ENCODE peak calls at places on chromosomes 11 and 22, in eight cellular contexts. One of them, this sample, is unnamed.
A peak's percentile ranks its signal among the peaks of the same experiment; 100 is the strongest.

GRCh38 chr11:27058456-27058855 is 17.8 kb downstream of the BBOX1 start:
- DNase-seq in HepG2: no peak
- DNase-seq in HCT116: no peak
- DNase-seq in GM12878: no peak
- DNase-seq in H1: no peak
- DNase-seq in SK-N-SH: no peak
- DNase-seq in endothelial cell of umbilical vein: no peak
- DNase-seq in K562: no peak
- DNase-seq in this sample: no peak

GRCh38 chr11:122893131-122893530 is 10.6 kb downstream of the JHY start:
- DNase-seq in HepG2: no peak
- DNase-seq in H1: no peak
- DNase-seq in GM12878: no peak
- DNase-seq in K562: no peak
- DNase-seq in endothelial cell of umbilical vein: no peak
- DNase-seq in SK-N-SH: no peak
- DNase-seq in HCT116: no peak
- DNase-seq in this sample: no peak

GRCh38 chr22:46797355-46797754 is 34.9 kb downstream of the TBC1D22A start:
- DNase-seq in HCT116: no peak
- DNase-seq in GM12878: no peak
- DNase-seq in K562: no peak
- DNase-seq in HepG2: peak; percentile 12
- DNase-seq in H1: no peak
- DNase-seq in SK-N-SH: no peak
- DNase-seq in endothelial cell of umbilical vein: no peak
- DNase-seq in this sample: no peak

GRCh38 chr22:20146777-20147176 is 4.1 kb downstream of the CCDC188 start:
- DNase-seq in endothelial cell of umbilical vein: no peak
- DNase-seq in GM12878: no peak
- DNase-seq in K562: no peak
- DNase-seq in SK-N-SH: no peak
- DNase-seq in HCT116: no peak
- DNase-seq in HepG2: no peak
- DNase-seq in H1: no peak
- DNase-seq in this sample: no peak

GRCh38 chr11:27204527-27204926 is 158.5 kb downstream of the CCDC34 start:
- DNase-seq in SK-N-SH: no peak
- DNase-seq in H1: no peak
- DNase-seq in K562: no peak
- DNase-seq in HCT116: peak; percentile 15
- DNase-seq in GM12878: no peak
- DNase-seq in HepG2: peak; percentile 27
- DNase-seq in endothelial cell of umbilical vein: peak; percentile 45
- DNase-seq in this sample: no peak

GRCh38 chr11:35180311-35181233 is 41.6 kb downstream of the CD44 start:
- DNase-seq in HCT116: no peak
- DNase-seq in GM12878: no peak
- DNase-seq in SK-N-SH: no peak
- DNase-seq in endothelial cell of umbilical vein: no peak
- DNase-seq in HepG2: no peak
- DNase-seq in K562: no peak
- DNase-seq in H1: no peak
- DNase-seq in this sample: no peak

GRCh38 chr11:45872513-45873356 is 12.7 kb upstream of the MAPK8IP1 start:
- DNase-seq in SK-N-SH: peak; percentile 88
- DNase-seq in HCT116: peak; percentile 41
- DNase-seq in HepG2: peak; percentile 29
- DNase-seq in H1: peak; percentile 73
- DNase-seq in endothelial cell of umbilical vein: peak; percentile 57
- DNase-seq in GM12878: no peak
- DNase-seq in K562: peak; percentile 76
- DNase-seq in this sample: no peak

GRCh38 chr11:15594607-15595006 is 479.9 kb downstream of the INSC start:
- DNase-seq in GM12878: no peak
- DNase-seq in K562: no peak
- DNase-seq in H1: no peak
- DNase-seq in HepG2: no peak
- DNase-seq in endothelial cell of umbilical vein: no peak
- DNase-seq in SK-N-SH: no peak
- DNase-seq in HCT116: no peak
- DNase-seq in this sample: no peak

GRCh38 chr11:93481279-93481678 is 61.9 kb downstream of the SMCO4 start:
- DNase-seq in H1: no peak
- DNase-seq in K562: no peak
- DNase-seq in endothelial cell of umbilical vein: no peak
- DNase-seq in HCT116: no peak
- DNase-seq in SK-N-SH: no peak
- DNase-seq in HepG2: no peak
- DNase-seq in GM12878: no peak
- DNase-seq in this sample: no peak

GRCh38 chr22:29129644-29130201 is 56.9 kb downstream of the KREMEN1 start:
- DNase-seq in HepG2: no peak
- DNase-seq in HCT116: no peak
- DNase-seq in H1: no peak
- DNase-seq in SK-N-SH: no peak
- DNase-seq in endothelial cell of umbilical vein: no peak
- DNase-seq in K562: no peak
- DNase-seq in GM12878: no peak
- DNase-seq in this sample: no peak

GRCh38 chr11:77066229-77067023 is at the start of gene CAPN5:
- DNase-seq in GM12878: no peak
- DNase-seq in endothelial cell of umbilical vein: peak; percentile 95
- DNase-seq in K562: peak; percentile 98
- DNase-seq in HepG2: peak; percentile 79
- DNase-seq in HCT116: peak; percentile 65
- DNase-seq in H1: peak; percentile 84
- DNase-seq in SK-N-SH: peak; percentile 99
- DNase-seq in this sample: no peak

GRCh38 chr11:122863704-122864326 is 18.7 kb upstream of the JHY start:
- DNase-seq in H1: no peak
- DNase-seq in GM12878: no peak
- DNase-seq in endothelial cell of umbilical vein: peak; percentile 56
- DNase-seq in HepG2: no peak
- DNase-seq in SK-N-SH: peak; percentile 60
- DNase-seq in K562: peak; percentile 42
- DNase-seq in HCT116: peak; percentile 37
- DNase-seq in this sample: peak; percentile 50

GRCh38 chr22:25714070-25714469 is 27.9 kb upstream of the MYO18B start:
- DNase-seq in K562: no peak
- DNase-seq in SK-N-SH: no peak
- DNase-seq in endothelial cell of umbilical vein: no peak
- DNase-seq in H1: no peak
- DNase-seq in GM12878: no peak
- DNase-seq in HepG2: no peak
- DNase-seq in HCT116: no peak
- DNase-seq in this sample: no peak

GRCh38 chr11:65920035-65920802 is 993 bp downstream of the DRAP1 start:
- DNase-seq in H1: no peak
- DNase-seq in SK-N-SH: no peak
- DNase-seq in HCT116: no peak
- DNase-seq in K562: no peak
- DNase-seq in endothelial cell of umbilical vein: no peak
- DNase-seq in GM12878: no peak
- DNase-seq in HepG2: no peak
- DNase-seq in this sample: no peak

GRCh38 chr11:6554828-6555706 is 48.3 kb downstream of the RRP8 start:
- DNase-seq in K562: peak; percentile 91
- DNase-seq in H1: no peak
- DNase-seq in HepG2: no peak
- DNase-seq in endothelial cell of umbilical vein: no peak
- DNase-seq in GM12878: no peak
- DNase-seq in HCT116: no peak
- DNase-seq in SK-N-SH: no peak
- DNase-seq in this sample: no peak

GRCh38 chr11:63445720-63446119 is 45.2 kb downstream of the PLAAT5 start:
- DNase-seq in K562: no peak
- DNase-seq in HepG2: no peak
- DNase-seq in H1: no peak
- DNase-seq in endothelial cell of umbilical vein: no peak
- DNase-seq in SK-N-SH: no peak
- DNase-seq in GM12878: no peak
- DNase-seq in HCT116: no peak
- DNase-seq in this sample: no peak

GRCh38 chr22:38284042-38284402 is 11.2 kb upstream of the TMEM184B start:
- DNase-seq in endothelial cell of umbilical vein: no peak
- DNase-seq in K562: no peak
- DNase-seq in SK-N-SH: no peak
- DNase-seq in HepG2: peak; percentile 65
- DNase-seq in HCT116: no peak
- DNase-seq in H1: no peak
- DNase-seq in GM12878: no peak
- DNase-seq in this sample: no peak

GRCh38 chr11:101442936-101443521 is 140.8 kb downstream of the TRPC6 start:
- DNase-seq in SK-N-SH: no peak
- DNase-seq in HepG2: no peak
- DNase-seq in K562: no peak
- DNase-seq in GM12878: no peak
- DNase-seq in HCT116: no peak
- DNase-seq in H1: no peak
- DNase-seq in endothelial cell of umbilical vein: no peak
- DNase-seq in this sample: no peak

GRCh38 chr11:15073361-15074205 is at the start of gene CALCB:
- DNase-seq in HCT116: no peak
- DNase-seq in endothelial cell of umbilical vein: no peak
- DNase-seq in H1: no peak
- DNase-seq in HepG2: no peak
- DNase-seq in SK-N-SH: peak; percentile 83
- DNase-seq in GM12878: no peak
- DNase-seq in K562: no peak
- DNase-seq in this sample: no peak

DNA sequence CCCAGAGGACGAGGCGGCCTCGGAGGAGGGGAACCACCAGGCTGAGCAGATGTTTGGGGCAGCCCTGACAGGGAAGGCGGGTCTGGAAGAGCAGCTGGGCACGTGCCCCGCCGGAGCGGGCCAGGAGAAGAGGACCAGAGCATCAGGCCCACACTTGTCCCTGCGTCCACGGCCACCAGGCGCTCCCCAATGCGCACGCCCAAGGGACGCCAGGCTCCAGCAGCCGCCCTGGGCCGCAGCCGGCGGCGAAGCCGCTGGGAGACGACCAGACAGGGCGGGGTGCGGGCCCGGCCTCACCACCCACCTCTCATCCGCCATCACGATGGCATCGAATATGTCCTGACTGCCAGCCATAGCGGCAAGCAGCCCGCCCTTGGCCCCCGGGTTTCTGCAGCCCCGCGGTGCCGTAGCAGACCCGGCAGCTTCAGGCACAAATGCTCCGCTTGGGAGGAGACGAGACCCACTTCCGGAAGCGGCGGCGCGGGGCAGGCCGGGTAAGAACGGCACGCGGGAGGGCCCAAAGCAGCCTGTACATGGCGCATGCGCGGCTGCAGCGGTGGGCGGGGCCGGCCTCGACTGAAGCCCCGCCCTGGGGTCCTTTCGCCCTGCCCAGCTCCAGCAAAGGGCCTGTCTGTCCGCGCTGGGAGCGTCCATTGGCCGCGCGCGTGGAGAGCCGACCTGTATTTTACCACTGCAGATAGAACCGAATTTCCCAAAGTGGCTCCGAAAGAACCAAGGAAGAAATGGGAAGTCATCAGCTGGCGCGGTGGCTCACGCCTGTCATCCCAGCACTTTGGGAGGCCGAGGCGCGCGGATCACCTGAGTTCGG is at the start of gene LTO1:
- DNase-seq in H1: peak; percentile 85
- DNase-seq in K562: peak; percentile 99
- DNase-seq in SK-N-SH: peak; percentile 99
- DNase-seq in HepG2: peak; percentile 88
- DNase-seq in HCT116: peak; percentile 87
- DNase-seq in endothelial cell of umbilical vein: peak; percentile 97
- DNase-seq in GM12878: peak; percentile 57
- DNase-seq in this sample: no peak
- TF ChIP-seq POLR2AphosphoS5 in H1: peak; percentile 69
- TF ChIP-seq POLR2AphosphoS5 in K562: peak; percentile 77
- TF ChIP-seq POLR2AphosphoS5 in SK-N-SH: peak; percentile 71
- TF ChIP-seq POLR2AphosphoS5 in HepG2: peak; percentile 91
- TF ChIP-seq POLR2AphosphoS5 in HCT116: peak; percentile 91
- TF ChIP-seq POLR2AphosphoS5 in endothelial cell of umbilical vein: peak; percentile 88
- TF ChIP-seq POLR2AphosphoS5 in GM12878: peak; percentile 92
- TF ChIP-seq POLR2AphosphoS5 in this sample: peak; percentile 91

GRCh38 chr22:40273319-40273718 is 73.0 kb upstream of the ADSL start:
- DNase-seq in HCT116: no peak
- DNase-seq in H1: no peak
- DNase-seq in K562: no peak
- DNase-seq in endothelial cell of umbilical vein: peak; percentile 35
- DNase-seq in HepG2: no peak
- DNase-seq in GM12878: no peak
- DNase-seq in SK-N-SH: no peak
- DNase-seq in this sample: no peak
- H3K36me3 ChIP-seq in HCT116: peaks cover 14% of the 10 kb centered on the region
- H3K36me3 ChIP-seq in H1: peaks cover 53% of the 10 kb centered on the region
- H3K36me3 ChIP-seq in K562: peaks cover 42% of the 10 kb centered on the region
- H3K36me3 ChIP-seq in endothelial cell of umbilical vein: peaks cover 7% of the 10 kb centered on the region
- H3K36me3 ChIP-seq in HepG2: peaks cover 23% of the 10 kb centered on the region
- H3K36me3 ChIP-seq in GM12878: peaks cover 11% of the 10 kb centered on the region
- H3K36me3 ChIP-seq in SK-N-SH: peaks cover 3% of the 10 kb centered on the region
- H3K36me3 ChIP-seq in this sample: peaks cover 34% of the 10 kb centered on the region

GRCh38 chr11:270451-271208 is 7.6 kb upstream of the NLRP6 start:
- DNase-seq in GM12878: no peak
- DNase-seq in HepG2: no peak
- DNase-seq in K562: no peak
- DNase-seq in SK-N-SH: no peak
- DNase-seq in endothelial cell of umbilical vein: no peak
- DNase-seq in H1: no peak
- DNase-seq in HCT116: no peak
- DNase-seq in this sample: no peak
- H3K9ac ChIP-seq in GM12878: no peak overlapping the region
- H3K9ac ChIP-seq in HepG2: no peak overlapping the region
- H3K9ac ChIP-seq in K562: no peak overlapping the region
- H3K9ac ChIP-seq in SK-N-SH: no peak overlapping the region
- H3K9ac ChIP-seq in endothelial cell of umbilical vein: no peak overlapping the region
- H3K9ac ChIP-seq in H1: no peak overlapping the region
- H3K9ac ChIP-seq in HCT116: no peak overlapping the region
- H3K9ac ChIP-seq in this sample: no peak overlapping the region

GRCh38 chr22:43183496-43184263 is 3.3 kb downstream of the TTLL12 start:
- DNase-seq in GM12878: no peak
- DNase-seq in endothelial cell of umbilical vein: peak; percentile 72
- DNase-seq in K562: peak; percentile 85
- DNase-seq in HepG2: peak; percentile 67
- DNase-seq in H1: no peak
- DNase-seq in SK-N-SH: no peak
- DNase-seq in HCT116: no peak
- DNase-seq in this sample: no peak

GRCh38 chr22:43188829-43189545 is 2.1 kb upstream of the TTLL12 start:
- DNase-seq in GM12878: no peak
- DNase-seq in H1: no peak
- DNase-seq in HCT116: no peak
- DNase-seq in HepG2: peak; percentile 47
- DNase-seq in SK-N-SH: no peak
- DNase-seq in K562: no peak
- DNase-seq in endothelial cell of umbilical vein: no peak
- DNase-seq in this sample: no peak

GRCh38 chr22:43187171-43188099 is 501 bp upstream of the TTLL12 start:
- DNase-seq in endothelial cell of umbilical vein: peak; percentile 94
- DNase-seq in H1: peak; percentile 87
- DNase-seq in GM12878: peak; percentile 88
- DNase-seq in HCT116: peak; percentile 90
- DNase-seq in SK-N-SH: peak; percentile 92
- DNase-seq in HepG2: peak; percentile 87
- DNase-seq in K562: peak; percentile 93
- DNase-seq in this sample: peak; percentile 63

GRCh38 chr22:43185860-43186261 is 1.1 kb downstream of the TTLL12 start:
- DNase-seq in K562: no peak
- DNase-seq in endothelial cell of umbilical vein: peak; percentile 45
- DNase-seq in HepG2: peak; percentile 45
- DNase-seq in SK-N-SH: peak; percentile 58
- DNase-seq in H1: no peak
- DNase-seq in GM12878: no peak
- DNase-seq in HCT116: peak; percentile 29
- DNase-seq in this sample: no peak

GRCh38 chr22:43186272-43187170 is at the start of gene TTLL12:
- DNase-seq in H1: no peak
- DNase-seq in GM12878: no peak
- DNase-seq in SK-N-SH: peak; percentile 84
- DNase-seq in K562: no peak
- DNase-seq in endothelial cell of umbilical vein: peak; percentile 45
- DNase-seq in HCT116: no peak
- DNase-seq in HepG2: no peak
- DNase-seq in this sample: no peak
- TF ChIP-seq POLR2AphosphoS5 in H1: no peak
- TF ChIP-seq POLR2AphosphoS5 in GM12878: peak; percentile 29
- TF ChIP-seq POLR2AphosphoS5 in SK-N-SH: no peak
- TF ChIP-seq POLR2AphosphoS5 in K562: peak; percentile 18
- TF ChIP-seq POLR2AphosphoS5 in endothelial cell of umbilical vein: peak; percentile 69
- TF ChIP-seq POLR2AphosphoS5 in HCT116: peak; percentile 63
- TF ChIP-seq POLR2AphosphoS5 in HepG2: peak; percentile 38
- TF ChIP-seq POLR2AphosphoS5 in this sample: no peak